ENCODE peak calls at places on chromosomes 3 and 15, in six cellular contexts. K is brain microvascular endothelial cell, J is Peyer's patch, E is left lung, X is thoracic aorta, G is AG10803. I is an unnamed sample.

GRCh38 chr3:134644731-134645514 is 5.9 kb downstream of the KY start:
- DNase-seq in X (no peak), G (no peak), E (no peak), J (peak; percentile 42), K (no peak), I (no peak)

GRCh38 chr3:99934984-99935797 is 117.5 kb downstream of the CMSS1 start:
- DNase-seq in K (peak; percentile 21), G (peak; percentile 26), X (no peak), J (no peak), E (no peak), I (peak; percentile 57)

GRCh38 chr3:195182470-195182795 is 88.5 kb downstream of the XXYLT1 start:
- DNase-seq in G (peak; percentile 67), J (no peak), K (peak; percentile 62), X (no peak), E (no peak), I (peak; percentile 63)

GRCh38 chr15:92958105-92958504 is 58.0 kb downstream of the CHD2 start:
- DNase-seq in G (peak; percentile 46), J (no peak), E (no peak), K (peak; percentile 48), X (no peak), I (peak; percentile 69)

GRCh38 chr3:177358085-177358967 is 161.0 kb upstream of the TBL1XR1 start:
- DNase-seq in X (no peak), E (peak; percentile 82), K (peak; percentile 80), G (peak; percentile 60), J (peak; percentile 85), I (peak; percentile 90)

GRCh38 chr3:142086581-142087090 is 62.7 kb downstream of the TFDP2 start:
- DNase-seq in E (no peak), K (no peak), X (no peak), J (peak; percentile 76), G (no peak), I (no peak)

GRCh38 chr3:181630873-181631272 is 80.9 kb upstream of the SOX2 start:
- DNase-seq in K (no peak), G (no peak), X (no peak), J (no peak), E (no peak), I (no peak)

GRCh38 chr3:189041482-189042090 is 130.2 kb upstream of the TPRG1 start:
- DNase-seq in G (peak; percentile 24), J (peak; percentile 69), K (peak; percentile 33), X (no peak), E (no peak), I (peak; percentile 43)

GRCh38 chr15:52440414-52440813 is 88.3 kb downstream of the MYO5A start:
- DNase-seq in K (peak; percentile 21), E (no peak), J (no peak), G (peak; percentile 21), X (no peak), I (peak; percentile 24)

GRCh38 chr15:29522373-29523276 is 253.0 kb upstream of the NSMCE3 start:
- DNase-seq in E (no peak), X (no peak), K (no peak), J (no peak), G (no peak), I (no peak)

GRCh38 chr15:29517829-29518228 is 248.2 kb upstream of the NSMCE3 start:
- DNase-seq in J (no peak), G (no peak), X (no peak), K (no peak), E (no peak), I (no peak)

GRCh38 chr15:29514931-29515330 is 245.3 kb upstream of the NSMCE3 start:
- DNase-seq in G (no peak), K (no peak), E (no peak), X (no peak), J (no peak), I (no peak)

GRCh38 chr15:29516929-29517328 is 247.3 kb upstream of the NSMCE3 start:
- DNase-seq in K (no peak), J (no peak), G (no peak), X (no peak), E (no peak), I (no peak)

GRCh38 chr15:29518442-29518841 is 248.8 kb upstream of the NSMCE3 start:
- DNase-seq in E (no peak), K (no peak), G (no peak), X (no peak), J (no peak), I (no peak)
- TF ChIP-seq CTCF in E (no peak), K (no peak), G (no peak), X (no peak), J (no peak), I (no peak)

GRCh38 chr3:9915252-9916141 is 1.4 kb upstream of the IL17RC start:
- DNase-seq in X (no peak), K (peak; percentile 18), J (peak; percentile 79), E (peak; percentile 93), G (peak; percentile 52), I (peak; percentile 44)

GRCh38 chr3:9916346-9916733 is 558 bp upstream of the IL17RC start:
- DNase-seq in X (no peak), G (peak; percentile 74), J (no peak), E (no peak), K (peak; percentile 42), I (peak; percentile 14)

GRCh38 chr3:9916734-9917680 is at the start of gene IL17RC:
- DNase-seq in X (peak; percentile 69), K (peak; percentile 79), G (peak; percentile 80), J (peak; percentile 93), E (peak; percentile 92), I (peak; percentile 88)

GRCh38 chr3:9918261-9919038 is 1.6 kb downstream of the IL17RC start:
- DNase-seq in G (no peak), J (no peak), E (no peak), K (no peak), X (no peak), I (no peak)

GRCh38 chr3:9917820-9918219 is 922 bp downstream of the IL17RC start:
- DNase-seq in X (no peak), J (no peak), K (no peak), G (no peak), E (no peak), I (no peak)
- H3K4me3 ChIP-seq in X (peak overlapping the region; percentile 89), J (no peak overlapping the region), K (no peak overlapping the region), G (peak overlapping the region; percentile 71), E (no peak overlapping the region), I (no peak overlapping the region)

GRCh38 chr3:15426579-15427118 is 695 bp downstream of the METTL6 start:
- DNase-seq in X (no peak), K (no peak), G (no peak), E (no peak), J (no peak), I (no peak)

DNA sequence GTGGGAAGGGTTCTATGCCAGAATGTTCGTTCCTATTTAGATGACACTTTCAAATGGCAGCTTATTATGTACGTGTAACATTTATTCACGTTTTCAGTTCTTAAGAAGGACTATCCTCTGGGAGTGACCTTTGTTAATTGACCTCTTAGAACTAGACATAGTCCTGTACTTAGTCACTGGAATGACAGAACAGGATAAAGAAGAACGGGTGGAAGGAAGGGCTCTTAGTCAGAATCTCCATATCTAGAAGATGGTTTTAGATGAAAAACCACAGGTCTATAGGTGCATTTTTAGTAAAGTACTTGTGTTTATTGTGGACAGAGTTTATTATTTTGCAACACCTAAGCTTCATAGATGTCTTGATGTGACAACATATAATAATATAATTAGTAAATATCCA is 6.5 kb downstream of the METTL6 start:
- DNase-seq in K (peak; percentile 37), X (no peak), J (no peak), E (no peak), G (no peak), I (no peak)
- TF ChIP-seq CTCF in K (no peak), X (no peak), J (no peak), E (no peak), G (no peak), I (no peak)

GRCh38 chr3:71578045-71578730 is 5.3 kb downstream of the FOXP1 start:
- DNase-seq in G (peak; percentile 34), X (no peak), J (no peak), K (no peak), E (no peak), I (no peak)

GRCh38 chr3:71581451-71581980 is 2.0 kb downstream of the FOXP1 start:
- DNase-seq in K (no peak), G (peak; percentile 36), J (peak; percentile 62), E (peak; percentile 93), X (no peak), I (peak; percentile 29)

GRCh38 chr3:71580636-71581215 is 2.8 kb downstream of the FOXP1 start:
- DNase-seq in X (no peak), E (no peak), J (no peak), G (no peak), K (no peak), I (peak; percentile 29)

GRCh38 chr3:71579301-71579933 is 4.1 kb downstream of the FOXP1 start:
- DNase-seq in K (no peak), G (no peak), X (no peak), E (no peak), J (no peak), I (no peak)

GRCh38 chr3:71579934-71580318 is 3.6 kb downstream of the FOXP1 start:
- DNase-seq in J (no peak), X (no peak), E (no peak), G (peak; percentile 25), K (peak; percentile 53), I (peak; percentile 82)
- H3K4me3 ChIP-seq in J (no peak overlapping the region), X (peak overlapping the region; percentile 98), E (peak overlapping the region; percentile 1), G (peak overlapping the region; percentile 11), K (peak overlapping the region; percentile 95), I (peak overlapping the region; percentile 95)

GRCh38 chr3:169662215-169663070 is 1.1 kb downstream of the MECOM start:
- DNase-seq in E (peak; percentile 89), X (peak; percentile 35), J (peak; percentile 68), K (peak; percentile 30), G (peak; percentile 36), I (peak; percentile 63)
- TF ChIP-seq CTCF in E (peak; percentile 47), X (peak; percentile 57), J (peak; percentile 52), K (peak; percentile 47), G (peak; percentile 20), I (peak; percentile 57)